ENCODE peak calls at places on chromosomes 5 and 9, in eight cellular contexts. One of them, this sample, is unnamed.

GRCh38 chr5:36679609-36680008 is 73.2 kb downstream of the SLC1A3 start:
- DNase-seq in cardiac fibroblast: no peak
- DNase-seq in HS-27A: no peak
- DNase-seq in A172: no peak
- DNase-seq in frontal cortex: no peak
- DNase-seq in NCI-H1105: no peak
- DNase-seq in stimulated activated CD8-positive, alpha-beta memory T cell treated with anti-CD3 and anti-CD28 coated beads, Interleukin-4, amount 100 ng/mL, for 1 hour: no peak
- DNase-seq in lung: no peak
- DNase-seq in this sample: no peak

GRCh38 chr5:37842048-37842447 is 2.2 kb upstream of the GDNF start:
- DNase-seq in A172: no peak
- DNase-seq in lung: no peak
- DNase-seq in NCI-H1105: no peak
- DNase-seq in cardiac fibroblast: no peak
- DNase-seq in frontal cortex: no peak
- DNase-seq in stimulated activated CD8-positive, alpha-beta memory T cell treated with anti-CD3 and anti-CD28 coated beads, Interleukin-4, amount 100 ng/mL, for 1 hour: no peak
- DNase-seq in HS-27A: no peak
- DNase-seq in this sample: no peak

GRCh38 chr5:10896016-10896415 is 135.0 kb upstream of the DAP start:
- DNase-seq in stimulated activated CD8-positive, alpha-beta memory T cell treated with anti-CD3 and anti-CD28 coated beads, Interleukin-4, amount 100 ng/mL, for 1 hour: no peak
- DNase-seq in frontal cortex: no peak
- DNase-seq in HS-27A: no peak
- DNase-seq in lung: no peak
- DNase-seq in cardiac fibroblast: no peak
- DNase-seq in NCI-H1105: no peak
- DNase-seq in A172: peak; percentile 19
- DNase-seq in this sample: no peak

GRCh38 chr9:133403766-133404439 is 13.9 kb downstream of the REXO4 start:
- DNase-seq in stimulated activated CD8-positive, alpha-beta memory T cell treated with anti-CD3 and anti-CD28 coated beads, Interleukin-4, amount 100 ng/mL, for 1 hour: peak; percentile 34
- DNase-seq in lung: peak; percentile 67
- DNase-seq in NCI-H1105: no peak
- DNase-seq in HS-27A: no peak
- DNase-seq in A172: no peak
- DNase-seq in cardiac fibroblast: peak; percentile 18
- DNase-seq in frontal cortex: no peak
- DNase-seq in this sample: no peak

GRCh38 chr5:95797301-95797700 is 25.2 kb downstream of the GLRX start:
- DNase-seq in stimulated activated CD8-positive, alpha-beta memory T cell treated with anti-CD3 and anti-CD28 coated beads, Interleukin-4, amount 100 ng/mL, for 1 hour: no peak
- DNase-seq in HS-27A: no peak
- DNase-seq in A172: no peak
- DNase-seq in cardiac fibroblast: no peak
- DNase-seq in frontal cortex: no peak
- DNase-seq in NCI-H1105: no peak
- DNase-seq in lung: no peak
- DNase-seq in this sample: no peak

GRCh38 chr9:27880135-27880534 is 306.9 kb upstream of the C9orf72 start:
- DNase-seq in NCI-H1105: no peak
- DNase-seq in stimulated activated CD8-positive, alpha-beta memory T cell treated with anti-CD3 and anti-CD28 coated beads, Interleukin-4, amount 100 ng/mL, for 1 hour: no peak
- DNase-seq in frontal cortex: no peak
- DNase-seq in HS-27A: no peak
- DNase-seq in cardiac fibroblast: no peak
- DNase-seq in lung: no peak
- DNase-seq in A172: no peak
- DNase-seq in this sample: no peak

GRCh38 chr5:93681432-93681831 is 60.0 kb downstream of the POU5F2 start:
- DNase-seq in frontal cortex: no peak
- DNase-seq in lung: no peak
- DNase-seq in HS-27A: peak; percentile 9
- DNase-seq in NCI-H1105: no peak
- DNase-seq in cardiac fibroblast: peak; percentile 13
- DNase-seq in stimulated activated CD8-positive, alpha-beta memory T cell treated with anti-CD3 and anti-CD28 coated beads, Interleukin-4, amount 100 ng/mL, for 1 hour: no peak
- DNase-seq in A172: no peak
- DNase-seq in this sample: no peak

GRCh38 chr5:107153304-107153703 is 517.4 kb downstream of the EFNA5 start:
- DNase-seq in cardiac fibroblast: no peak
- DNase-seq in NCI-H1105: no peak
- DNase-seq in stimulated activated CD8-positive, alpha-beta memory T cell treated with anti-CD3 and anti-CD28 coated beads, Interleukin-4, amount 100 ng/mL, for 1 hour: no peak
- DNase-seq in lung: no peak
- DNase-seq in frontal cortex: no peak
- DNase-seq in A172: no peak
- DNase-seq in HS-27A: no peak
- DNase-seq in this sample: no peak

GRCh38 chr5:174431504-174431903 is 292.9 kb upstream of the MSX2 start:
- DNase-seq in A172: peak; percentile 54
- DNase-seq in cardiac fibroblast: no peak
- DNase-seq in HS-27A: no peak
- DNase-seq in NCI-H1105: no peak
- DNase-seq in stimulated activated CD8-positive, alpha-beta memory T cell treated with anti-CD3 and anti-CD28 coated beads, Interleukin-4, amount 100 ng/mL, for 1 hour: no peak
- DNase-seq in frontal cortex: no peak
- DNase-seq in lung: no peak
- DNase-seq in this sample: no peak

GRCh38 chr5:171223927-171224326 is 85.1 kb upstream of the TLX3 start:
- DNase-seq in A172: no peak
- DNase-seq in NCI-H1105: no peak
- DNase-seq in frontal cortex: no peak
- DNase-seq in cardiac fibroblast: no peak
- DNase-seq in stimulated activated CD8-positive, alpha-beta memory T cell treated with anti-CD3 and anti-CD28 coated beads, Interleukin-4, amount 100 ng/mL, for 1 hour: no peak
- DNase-seq in lung: no peak
- DNase-seq in HS-27A: no peak
- DNase-seq in this sample: no peak

GRCh38 chr9:130437011-130437784 is 7.6 kb upstream of the ASS1 start:
- DNase-seq in stimulated activated CD8-positive, alpha-beta memory T cell treated with anti-CD3 and anti-CD28 coated beads, Interleukin-4, amount 100 ng/mL, for 1 hour: no peak
- DNase-seq in HS-27A: no peak
- DNase-seq in lung: no peak
- DNase-seq in NCI-H1105: no peak
- DNase-seq in A172: no peak
- DNase-seq in frontal cortex: no peak
- DNase-seq in cardiac fibroblast: no peak
- DNase-seq in this sample: no peak

GRCh38 chr5:141958773-141959172 is 771 bp upstream of the PCDH12 start:
- DNase-seq in stimulated activated CD8-positive, alpha-beta memory T cell treated with anti-CD3 and anti-CD28 coated beads, Interleukin-4, amount 100 ng/mL, for 1 hour: no peak
- DNase-seq in HS-27A: no peak
- DNase-seq in frontal cortex: no peak
- DNase-seq in NCI-H1105: no peak
- DNase-seq in lung: no peak
- DNase-seq in cardiac fibroblast: peak; percentile 59
- DNase-seq in A172: no peak
- DNase-seq in this sample: no peak

GRCh38 chr5:148391422-148391821 is 7.7 kb downstream of the FBXO38 start:
- DNase-seq in frontal cortex: no peak
- DNase-seq in stimulated activated CD8-positive, alpha-beta memory T cell treated with anti-CD3 and anti-CD28 coated beads, Interleukin-4, amount 100 ng/mL, for 1 hour: no peak
- DNase-seq in cardiac fibroblast: no peak
- DNase-seq in lung: no peak
- DNase-seq in A172: no peak
- DNase-seq in NCI-H1105: no peak
- DNase-seq in HS-27A: no peak
- DNase-seq in this sample: no peak

GRCh38 chr5:93588586-93589347 is 5.7 kb downstream of the NR2F1 start:
- DNase-seq in cardiac fibroblast: no peak
- DNase-seq in frontal cortex: no peak
- DNase-seq in lung: no peak
- DNase-seq in HS-27A: no peak
- DNase-seq in NCI-H1105: no peak
- DNase-seq in stimulated activated CD8-positive, alpha-beta memory T cell treated with anti-CD3 and anti-CD28 coated beads, Interleukin-4, amount 100 ng/mL, for 1 hour: no peak
- DNase-seq in A172: no peak
- DNase-seq in this sample: no peak

GRCh38 chr5:174559141-174559540 is 165.2 kb upstream of the MSX2 start:
- DNase-seq in frontal cortex: no peak
- DNase-seq in lung: no peak
- DNase-seq in NCI-H1105: no peak
- DNase-seq in cardiac fibroblast: no peak
- DNase-seq in stimulated activated CD8-positive, alpha-beta memory T cell treated with anti-CD3 and anti-CD28 coated beads, Interleukin-4, amount 100 ng/mL, for 1 hour: no peak
- DNase-seq in HS-27A: no peak
- DNase-seq in A172: no peak
- DNase-seq in this sample: no peak

GRCh38 chr9:87711857-87712800 is 13.8 kb upstream of the CTSL start:
- DNase-seq in frontal cortex: no peak
- DNase-seq in cardiac fibroblast: peak; percentile 86
- DNase-seq in HS-27A: peak; percentile 75
- DNase-seq in A172: peak; percentile 90
- DNase-seq in lung: no peak
- DNase-seq in NCI-H1105: no peak
- DNase-seq in stimulated activated CD8-positive, alpha-beta memory T cell treated with anti-CD3 and anti-CD28 coated beads, Interleukin-4, amount 100 ng/mL, for 1 hour: no peak
- DNase-seq in this sample: peak; percentile 73

GRCh38 chr9:105656131-105656921 is 5.9 kb upstream of the TAL2 start:
- DNase-seq in cardiac fibroblast: no peak
- DNase-seq in NCI-H1105: peak; percentile 42
- DNase-seq in lung: no peak
- DNase-seq in stimulated activated CD8-positive, alpha-beta memory T cell treated with anti-CD3 and anti-CD28 coated beads, Interleukin-4, amount 100 ng/mL, for 1 hour: no peak
- DNase-seq in frontal cortex: peak; percentile 64
- DNase-seq in HS-27A: no peak
- DNase-seq in A172: no peak
- DNase-seq in this sample: no peak

GRCh38 chr9:98781588-98782383 is 14.6 kb downstream of the ANKS6 start:
- DNase-seq in HS-27A: no peak
- DNase-seq in lung: peak; percentile 76
- DNase-seq in NCI-H1105: no peak
- DNase-seq in cardiac fibroblast: no peak
- DNase-seq in frontal cortex: no peak
- DNase-seq in A172: peak; percentile 58
- DNase-seq in stimulated activated CD8-positive, alpha-beta memory T cell treated with anti-CD3 and anti-CD28 coated beads, Interleukin-4, amount 100 ng/mL, for 1 hour: no peak
- DNase-seq in this sample: no peak

GRCh38 chr5:80711938-80712337 is 57.2 kb upstream of the DHFR start:
- DNase-seq in lung: no peak
- DNase-seq in frontal cortex: peak; percentile 10
- DNase-seq in stimulated activated CD8-positive, alpha-beta memory T cell treated with anti-CD3 and anti-CD28 coated beads, Interleukin-4, amount 100 ng/mL, for 1 hour: no peak
- DNase-seq in NCI-H1105: no peak
- DNase-seq in HS-27A: no peak
- DNase-seq in A172: peak; percentile 46
- DNase-seq in cardiac fibroblast: peak; percentile 40
- DNase-seq in this sample: no peak

GRCh38 chr9:4306066-4306787 is 6.4 kb upstream of the GLIS3 start:
- DNase-seq in stimulated activated CD8-positive, alpha-beta memory T cell treated with anti-CD3 and anti-CD28 coated beads, Interleukin-4, amount 100 ng/mL, for 1 hour: no peak
- DNase-seq in NCI-H1105: no peak
- DNase-seq in A172: no peak
- DNase-seq in frontal cortex: no peak
- DNase-seq in lung: no peak
- DNase-seq in HS-27A: no peak
- DNase-seq in cardiac fibroblast: peak; percentile 71
- DNase-seq in this sample: no peak

GRCh38 chr5:73448072-73448432 is 525 bp downstream of the FOXD1 start:
- DNase-seq in lung: no peak
- DNase-seq in HS-27A: no peak
- DNase-seq in cardiac fibroblast: no peak
- DNase-seq in NCI-H1105: no peak
- DNase-seq in A172: no peak
- DNase-seq in frontal cortex: no peak
- DNase-seq in stimulated activated CD8-positive, alpha-beta memory T cell treated with anti-CD3 and anti-CD28 coated beads, Interleukin-4, amount 100 ng/mL, for 1 hour: no peak
- DNase-seq in this sample: no peak

GRCh38 chr9:116800885-116801284 is 113.8 kb downstream of the TRIM32 start:
- DNase-seq in NCI-H1105: no peak
- DNase-seq in stimulated activated CD8-positive, alpha-beta memory T cell treated with anti-CD3 and anti-CD28 coated beads, Interleukin-4, amount 100 ng/mL, for 1 hour: no peak
- DNase-seq in lung: no peak
- DNase-seq in frontal cortex: no peak
- DNase-seq in HS-27A: no peak
- DNase-seq in cardiac fibroblast: peak; percentile 0
- DNase-seq in A172: no peak
- DNase-seq in this sample: no peak

GRCh38 chr5:65172486-65173129 is 309.1 kb downstream of the ADAMTS6 start:
- DNase-seq in A172: no peak
- DNase-seq in stimulated activated CD8-positive, alpha-beta memory T cell treated with anti-CD3 and anti-CD28 coated beads, Interleukin-4, amount 100 ng/mL, for 1 hour: no peak
- DNase-seq in HS-27A: no peak
- DNase-seq in lung: no peak
- DNase-seq in frontal cortex: no peak
- DNase-seq in NCI-H1105: no peak
- DNase-seq in cardiac fibroblast: peak; percentile 36
- DNase-seq in this sample: no peak

GRCh38 chr9:115595951-115596742 is 478.2 kb upstream of the TNC start:
- DNase-seq in HS-27A: peak; percentile 57
- DNase-seq in frontal cortex: no peak
- DNase-seq in A172: peak; percentile 83
- DNase-seq in lung: no peak
- DNase-seq in NCI-H1105: peak; percentile 56
- DNase-seq in cardiac fibroblast: peak; percentile 87
- DNase-seq in stimulated activated CD8-positive, alpha-beta memory T cell treated with anti-CD3 and anti-CD28 coated beads, Interleukin-4, amount 100 ng/mL, for 1 hour: no peak
- DNase-seq in this sample: no peak